ENCODE peak calls at places on chromosomes 11 and 22, in four cellular contexts. N, U, Z and M are unnamed samples.

GRCh38 chr22:27327981-27328721 is 473.4 kb downstream of the MN1 start:
- DNase-seq in N (peak; percentile 70), Z (no peak), U (no peak), M (no peak)

GRCh38 chr22:48367731-48368130 is 1459.9 kb downstream of the BRD1 start:
- DNase-seq in Z (no peak), U (peak; percentile 9), N (no peak), M (no peak)

GRCh38 chr22:45533731-45534130 is 31.0 kb downstream of the FBLN1 start:
- DNase-seq in Z (no peak), U (no peak), N (no peak), M (no peak)

GRCh38 chr11:48087974-48088681 is 107.8 kb downstream of the PTPRJ start:
- DNase-seq in U (no peak), N (no peak), Z (no peak), M (no peak)

GRCh38 chr11:61826930-61827572 is 1.0 kb upstream of the FADS2 start:
- DNase-seq in Z (no peak), N (no peak), U (no peak), M (no peak)

GRCh38 chr11:26676641-26677040 is 45.2 kb downstream of the SLC5A12 start:
- DNase-seq in N (no peak), Z (no peak), U (no peak), M (no peak)

GRCh38 chr11:126797801-126798200 is 202.8 kb downstream of the KIRREL3 start:
- DNase-seq in N (no peak), Z (no peak), U (no peak), M (no peak)

GRCh38 chr11:113602483-113602882 is 103.6 kb downstream of the TMPRSS5 start:
- DNase-seq in N (no peak), Z (no peak), U (no peak), M (no peak)

GRCh38 chr11:69732910-69733309 is 29.1 kb upstream of the FGF19 start:
- DNase-seq in U (no peak), N (no peak), Z (no peak), M (no peak)

DNA sequence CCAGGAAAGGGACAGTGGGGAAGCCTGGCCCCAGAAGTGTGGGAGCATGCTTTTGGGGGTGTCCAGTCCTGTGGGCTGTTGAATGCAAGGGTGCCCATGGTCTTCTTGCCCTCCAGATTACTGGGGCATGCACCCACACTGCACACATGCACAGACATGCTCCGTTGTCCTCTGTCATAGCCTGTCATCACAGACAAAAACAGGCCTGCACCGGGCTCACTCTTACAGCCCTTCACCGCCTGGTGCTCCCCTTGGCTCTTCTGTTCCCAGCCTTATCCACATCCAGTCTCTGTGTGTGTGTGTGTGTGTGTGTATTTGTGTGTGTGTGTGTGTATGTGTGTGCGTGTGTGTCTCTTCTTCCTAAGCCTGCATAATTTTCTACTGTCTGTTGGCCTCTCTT is 23.3 kb upstream of the NECTIN1 start:
- DNase-seq in Z (no peak), N (no peak), U (no peak), M (no peak)
- TF ChIP-seq CTCF in Z (no peak), N (no peak), U (no peak), M (no peak)

DNA sequence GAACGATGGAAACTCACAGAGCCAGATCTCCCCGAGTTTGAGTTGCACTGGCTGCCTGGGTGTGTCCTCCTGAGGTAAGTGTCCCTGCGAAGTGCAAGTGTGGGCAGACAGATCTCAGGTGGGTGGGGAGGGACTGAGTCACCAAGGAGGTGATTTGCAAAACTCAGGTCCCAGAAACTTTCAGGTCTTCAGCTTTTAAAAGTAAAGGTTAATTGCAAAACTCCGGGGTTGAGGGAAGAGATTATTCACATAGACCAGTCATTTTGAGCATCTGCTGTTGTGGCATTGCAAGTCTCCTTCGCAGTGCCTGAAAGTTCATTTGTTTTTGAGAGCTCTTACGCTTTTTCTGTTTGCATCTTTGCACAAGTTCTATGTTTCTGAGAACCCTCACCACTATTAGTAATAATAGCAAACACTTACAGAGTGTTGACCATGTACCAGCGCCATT is 7.1 kb downstream of the CD44 start:
- DNase-seq in Z (no peak), U (no peak), N (no peak), M (no peak)
- H3K4me3 ChIP-seq in Z (peak overlapping the region; percentile 27), U (no peak overlapping the region), N (no peak overlapping the region), M (no peak overlapping the region)

DNA sequence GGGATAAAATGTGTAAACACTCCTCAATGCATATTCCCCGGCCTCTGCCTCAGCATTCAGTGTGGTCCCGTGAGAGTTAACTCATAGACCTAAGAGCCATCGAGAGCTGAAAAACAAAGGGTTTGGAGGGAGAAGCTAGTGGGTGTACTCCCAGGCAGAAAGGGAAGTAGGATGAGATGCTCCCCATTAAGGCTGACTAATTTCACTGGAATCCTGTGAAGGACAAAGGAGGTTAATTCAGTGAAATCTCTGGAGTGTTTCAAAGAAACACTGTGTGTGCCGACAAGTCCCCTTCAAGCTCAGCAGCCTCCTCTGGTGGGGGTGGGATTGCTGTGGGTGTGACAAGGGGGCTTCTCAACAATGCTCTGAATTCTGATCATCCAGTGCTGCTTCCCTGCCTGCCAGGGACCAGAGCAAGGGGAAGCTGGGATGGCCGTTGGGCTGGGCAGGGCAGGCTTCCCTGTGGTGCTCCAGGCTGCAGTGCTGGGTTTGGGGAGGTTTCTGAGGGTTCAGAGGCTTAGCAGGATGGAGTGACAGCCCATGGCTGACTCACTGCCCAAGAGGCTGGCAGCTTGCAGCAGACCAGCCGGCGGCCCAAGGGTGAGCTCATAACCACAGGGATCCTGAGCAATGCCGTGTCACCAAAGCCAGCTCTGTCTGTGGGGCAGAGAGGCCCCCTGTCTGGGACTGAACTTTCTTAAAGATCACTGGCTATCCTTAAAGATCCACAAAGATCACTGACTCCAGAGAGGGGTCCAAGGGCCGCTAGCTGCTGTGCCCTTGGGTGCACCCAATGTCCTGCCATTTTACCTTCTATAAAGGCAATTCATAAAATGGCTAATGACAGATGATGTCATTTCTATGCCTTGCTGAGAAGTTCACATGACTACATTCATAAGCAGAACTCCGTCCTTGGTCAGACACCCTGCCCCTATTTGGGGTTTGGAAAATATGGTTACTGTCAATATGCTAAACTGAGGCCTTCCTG is 61.3 kb upstream of the BMAL1 start:
- DNase-seq in N (no peak), U (peak; percentile 96), Z (peak; percentile 87), M (peak; percentile 89)
- TF ChIP-seq CTCF in N (no peak), U (no peak), Z (no peak), M (no peak)

GRCh38 chr11:72739240-72740059 is 12.8 kb downstream of the ARAP1 start:
- DNase-seq in Z (no peak), N (no peak), U (no peak), M (no peak)

GRCh38 chr11:72737341-72737740 is 14.9 kb downstream of the ARAP1 start:
- DNase-seq in N (no peak), Z (no peak), U (no peak), M (no peak)

GRCh38 chr11:72735495-72736027 is 16.6 kb downstream of the ARAP1 start:
- DNase-seq in U (peak; percentile 48), Z (no peak), N (no peak), M (peak; percentile 87)

GRCh38 chr11:72738199-72739141 is 13.7 kb downstream of the ARAP1 start:
- DNase-seq in N (no peak), U (peak; percentile 52), Z (no peak), M (peak; percentile 68)

DNA sequence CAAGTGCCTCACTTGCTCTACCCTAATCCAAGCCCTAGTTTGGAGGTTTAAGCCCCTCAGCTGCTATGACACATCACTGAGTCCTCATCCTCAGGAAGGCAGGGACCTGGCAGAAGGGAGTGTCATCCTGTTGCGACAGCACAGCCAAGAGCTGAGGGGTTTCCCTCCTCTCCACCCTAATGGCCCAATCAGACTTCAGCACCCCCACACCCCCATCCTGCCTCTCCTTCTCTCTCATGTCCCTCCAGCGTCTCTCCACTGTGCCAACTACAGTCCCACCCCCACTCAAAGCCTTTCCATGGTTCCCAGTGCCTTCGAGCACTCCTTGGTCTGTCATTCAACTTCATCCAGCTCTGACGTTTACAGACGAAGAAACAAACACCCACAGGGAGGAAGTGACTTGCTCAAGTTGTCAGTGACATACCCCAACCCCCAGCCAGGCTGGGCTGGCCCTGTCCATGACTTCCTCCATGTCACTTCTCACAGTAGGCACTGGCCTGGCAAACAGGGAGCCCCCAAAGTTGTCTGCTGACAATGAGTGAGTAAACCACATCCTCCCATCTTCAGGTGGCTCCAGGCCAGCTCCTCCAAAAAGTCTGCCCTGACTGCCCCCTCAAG is 15.6 kb downstream of the ARAP1 start:
- DNase-seq in Z (no peak), N (no peak), U (peak; percentile 50), M (peak; percentile 34)
- H3K4me3 ChIP-seq in Z (no peak overlapping the region), N (no peak overlapping the region), U (no peak overlapping the region), M (no peak overlapping the region)

GRCh38 chr11:88494857-88495256 is 157.3 kb upstream of the CTSC start:
- DNase-seq in N (no peak), Z (no peak), U (no peak), M (no peak)
- TF ChIP-seq CTCF in N (no peak), Z (no peak), U (no peak), M (no peak)

DNA sequence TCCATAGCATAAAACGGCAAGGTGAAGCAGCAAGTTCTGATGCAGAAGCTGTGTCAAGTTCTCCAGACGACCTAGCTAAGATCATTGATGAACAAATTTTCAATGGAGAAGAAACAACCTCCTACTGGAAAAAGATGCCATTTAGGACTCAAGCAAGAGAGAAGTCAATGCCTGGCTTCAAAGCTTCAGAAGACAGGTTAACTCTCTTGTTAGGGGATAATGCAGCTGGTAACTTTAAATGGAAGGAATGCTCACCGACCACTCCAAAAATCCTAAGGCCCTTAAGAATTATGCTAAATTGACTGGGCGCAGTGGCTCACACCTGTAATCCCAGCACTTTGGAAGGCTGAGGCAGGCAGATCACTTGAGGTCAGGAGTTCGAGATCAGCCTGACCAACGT is 31.3 kb downstream of the CLTCL1 start:
- DNase-seq in Z (no peak), U (no peak), N (no peak), M (no peak)
- H3K4me3 ChIP-seq in Z (no peak overlapping the region), U (no peak overlapping the region), N (no peak overlapping the region), M (no peak overlapping the region)

GRCh38 chr11:1825039-1825740 is 9.6 kb upstream of the SYT8 start:
- DNase-seq in Z (no peak), U (no peak), N (no peak), M (no peak)
- TF ChIP-seq CTCF in Z (peak; percentile 31), U (peak; percentile 22), N (no peak), M (peak; percentile 48)

GRCh38 chr11:118290923-118291322 is 13.6 kb upstream of the CD3E start:
- DNase-seq in U (no peak), N (no peak), Z (no peak), M (peak; percentile 9)
- H3K4me3 ChIP-seq in U (no peak overlapping the region), N (no peak overlapping the region), Z (no peak overlapping the region), M (no peak overlapping the region)